ENCODE peak calls at places on chromosomes 3 and 15, in five cellular contexts. M, L, A, Q and H are unnamed samples.

GRCh38 chr3:42014949-42015533 is 53.1 kb upstream of the ULK4 start:
- DNase-seq in M (peak; percentile 35), L (peak; percentile 91), A (peak; percentile 55), Q (no peak), H (peak; percentile 83)

GRCh38 chr3:101821503-101821902 is 27.8 kb upstream of the NFKBIZ start:
- DNase-seq in M (no peak), L (no peak), A (no peak), Q (no peak), H (no peak)

GRCh38 chr3:140953028-140953960 is 11.7 kb downstream of the SLC25A36 start:
- DNase-seq in M (no peak), L (peak; percentile 70), A (no peak), Q (peak; percentile 38), H (no peak)

GRCh38 chr3:149816986-149817385 is 4.0 kb downstream of the RNF13 start:
- DNase-seq in M (no peak), L (peak; percentile 73), A (no peak), Q (no peak), H (no peak)

GRCh38 chr15:91045065-91045464 is 22.7 kb upstream of the VPS33B start:
- DNase-seq in M (no peak), L (no peak), A (no peak), Q (no peak), H (no peak)

GRCh38 chr15:89521605-89522004 is 25.2 kb upstream of the RHCG start:
- DNase-seq in M (no peak), L (no peak), A (no peak), Q (no peak), H (no peak)

GRCh38 chr15:79944625-79945024 is 26.4 kb downstream of the BCL2A1 start:
- DNase-seq in M (no peak), L (no peak), A (no peak), Q (no peak), H (no peak)

GRCh38 chr15:85804481-85805165 is 9.9 kb upstream of the KLHL25 start:
- DNase-seq in M (no peak), L (no peak), A (no peak), Q (no peak), H (no peak)

GRCh38 chr3:195100903-195101591 is 169.9 kb downstream of the XXYLT1 start:
- DNase-seq in M (no peak), L (peak; percentile 95), A (peak; percentile 29), Q (no peak), H (peak; percentile 61)

GRCh38 chr3:126555795-126556636 is 2.7 kb downstream of the C3orf22 start:
- DNase-seq in M (no peak), L (no peak), A (peak; percentile 3), Q (no peak), H (peak; percentile 34)

GRCh38 chr3:107928084-107928445 is 162.8 kb downstream of the CD47 start:
- DNase-seq in M (no peak), L (peak; percentile 39), A (peak; percentile 8), Q (peak; percentile 38), H (no peak)